ENCODE peak calls at places on chromosome 3, in seven cellular contexts. V is ovary, Q is body of pancreas, U is prostate gland, X is Peyer's patch, M is uterus, G is heart left ventricle. L is an unnamed sample.
A peak's percentile ranks its signal among the peaks of the same experiment; 100 is the strongest.

GRCh38 chr3:169179193-169180122 is 484.1 kb downstream of the MECOM start:
- DNase-seq in V (no peak), Q (no peak), U (no peak), X (no peak), M (no peak), G (no peak), L (no peak)

GRCh38 chr3:52742418-52743041 is 28.2 kb downstream of the NEK4 start:
- DNase-seq in V (no peak), Q (no peak), U (no peak), X (no peak), M (no peak), G (no peak), L (no peak)

GRCh38 chr3:153835540-153835939 is 285.6 kb upstream of the ARHGEF26 start:
- DNase-seq in V (no peak), Q (no peak), U (no peak), X (no peak), M (no peak), G (no peak), L (no peak)

GRCh38 chr3:68088216-68088615 is 433.8 kb upstream of the SUCLG2 start:
- DNase-seq in V (no peak), Q (peak; percentile 29), U (no peak), X (no peak), M (no peak), G (no peak), L (no peak)

GRCh38 chr3:156728267-156728985 is 54.0 kb downstream of the TIPARP start:
- DNase-seq in V (no peak), Q (no peak), U (no peak), X (no peak), M (no peak), G (no peak), L (no peak)

GRCh38 chr3:157154563-157155333 is 5.2 kb downstream of the CCNL1 start:
- DNase-seq in V (no peak), Q (no peak), U (no peak), X (no peak), M (no peak), G (no peak), L (no peak)

GRCh38 chr3:11084098-11084497 is 70.2 kb upstream of the HRH1 start:
- DNase-seq in V (no peak), Q (no peak), U (no peak), X (no peak), M (no peak), G (no peak), L (no peak)

GRCh38 chr3:56916697-56917336 is 115.1 kb upstream of the ARHGEF3 start:
- DNase-seq in V (no peak), Q (no peak), U (no peak), X (no peak), M (no peak), G (no peak), L (no peak)

GRCh38 chr3:187130346-187131066 is 8.8 kb downstream of the RPL39L start:
- DNase-seq in V (no peak), Q (no peak), U (peak; percentile 62), X (no peak), M (no peak), G (no peak), L (no peak)

GRCh38 chr3:83321891-83322290 is 1560.4 kb upstream of the GBE1 start:
- DNase-seq in V (no peak), Q (no peak), U (no peak), X (no peak), M (no peak), G (no peak), L (no peak)

GRCh38 chr3:170977911-170978310 is 48.6 kb downstream of the SLC2A2 start:
- DNase-seq in V (no peak), Q (no peak), U (no peak), X (no peak), M (no peak), G (no peak), L (no peak)

GRCh38 chr3:13188975-13189374 is 115.7 kb upstream of the IQSEC1 start:
- DNase-seq in V (no peak), Q (no peak), U (no peak), X (no peak), M (no peak), G (no peak), L (no peak)

GRCh38 chr3:13188380-13188779 is 115.2 kb upstream of the IQSEC1 start:
- DNase-seq in V (no peak), Q (no peak), U (no peak), X (no peak), M (no peak), G (no peak), L (no peak)

GRCh38 chr3:13190376-13190762 is 117.1 kb upstream of the IQSEC1 start:
- DNase-seq in V (no peak), Q (no peak), U (no peak), X (no peak), M (no peak), G (no peak), L (no peak)

GRCh38 chr3:13191016-13191415 is 117.8 kb upstream of the IQSEC1 start:
- DNase-seq in V (no peak), Q (no peak), U (no peak), X (no peak), M (no peak), G (no peak), L (no peak)

DNA sequence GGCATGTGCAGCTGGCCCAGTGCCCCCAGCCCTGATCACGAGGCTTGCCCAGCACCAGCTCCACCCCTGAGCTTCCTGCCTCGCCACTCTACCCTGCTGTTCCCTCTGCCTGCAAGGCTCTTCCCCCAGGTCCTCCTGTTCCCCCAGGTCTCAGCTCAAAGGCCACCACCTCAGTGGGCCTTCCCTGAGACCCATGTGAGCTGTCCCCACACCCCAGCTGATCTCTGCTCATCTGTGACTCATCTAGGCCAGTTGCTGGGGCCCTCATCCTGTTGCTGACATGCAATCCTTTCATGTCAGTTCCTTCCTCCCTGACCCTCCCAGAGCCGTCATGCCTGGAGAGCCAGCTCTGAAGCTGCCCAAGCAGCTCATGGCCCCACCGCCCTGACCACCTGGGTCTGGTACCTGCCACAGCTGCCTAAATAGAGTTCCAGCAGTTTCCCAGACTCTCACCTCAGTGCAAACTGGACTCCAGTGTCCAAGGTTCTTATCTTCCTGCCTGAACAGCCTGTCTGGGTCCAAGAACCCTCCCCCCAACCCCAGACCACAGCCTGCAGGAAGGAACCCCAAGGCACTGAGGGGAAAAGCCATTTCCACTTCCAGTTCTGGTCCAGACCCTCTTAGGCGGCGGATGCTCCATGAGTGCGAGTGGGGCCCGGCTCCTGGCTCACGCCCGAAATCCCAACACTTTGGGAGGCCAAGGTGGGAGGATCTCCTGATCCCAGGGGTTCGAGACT is 116.6 kb upstream of the IQSEC1 start:
- DNase-seq in V (no peak), Q (no peak), U (no peak), X (no peak), M (no peak), G (no peak), L (peak; percentile 48)
- H3K4me3 ChIP-seq in V (no peak overlapping the region), Q (no peak overlapping the region), U (no peak overlapping the region), X (no peak overlapping the region), M (no peak overlapping the region), G (no peak overlapping the region), L (no peak overlapping the region)

GRCh38 chr3:23072672-23073071 is 130.5 kb upstream of the UBE2E2 start:
- DNase-seq in V (no peak), Q (no peak), U (no peak), X (no peak), M (no peak), G (no peak), L (no peak)

GRCh38 chr3:23068016-23068728 is 135.0 kb upstream of the UBE2E2 start:
- DNase-seq in V (no peak), Q (no peak), U (no peak), X (no peak), M (no peak), G (no peak), L (no peak)

GRCh38 chr3:23071306-23071705 is 131.8 kb upstream of the UBE2E2 start:
- DNase-seq in V (no peak), Q (no peak), U (no peak), X (no peak), M (no peak), G (no peak), L (no peak)

GRCh38 chr3:23073721-23074300 is 129.3 kb upstream of the UBE2E2 start:
- DNase-seq in V (no peak), Q (no peak), U (no peak), X (no peak), M (no peak), G (no peak), L (no peak)

GRCh38 chr3:23071758-23072157 is 131.4 kb upstream of the UBE2E2 start:
- DNase-seq in V (no peak), Q (no peak), U (no peak), X (peak; percentile 27), M (no peak), G (no peak), L (no peak)
- H3K27ac ChIP-seq in V (no peak overlapping the region), Q (no peak overlapping the region), U (no peak overlapping the region), X (no peak overlapping the region), M (no peak overlapping the region), G (no peak overlapping the region), L (no peak overlapping the region)

GRCh38 chr3:20563985-20564384 is 378.0 kb upstream of the SGO1 start:
- DNase-seq in V (no peak), Q (no peak), U (no peak), X (no peak), M (no peak), G (no peak), L (no peak)

GRCh38 chr3:20552605-20553275 is 366.7 kb upstream of the SGO1 start:
- DNase-seq in V (no peak), Q (no peak), U (no peak), X (no peak), M (no peak), G (peak; percentile 38), L (peak; percentile 45)

GRCh38 chr3:20563236-20563635 is 377.2 kb upstream of the SGO1 start:
- DNase-seq in V (no peak), Q (no peak), U (no peak), X (no peak), M (no peak), G (no peak), L (no peak)

GRCh38 chr3:20561166-20561565 is 375.2 kb upstream of the SGO1 start:
- DNase-seq in V (no peak), Q (no peak), U (no peak), X (no peak), M (no peak), G (no peak), L (no peak)

GRCh38 chr3:20558161-20558560 is 372.2 kb upstream of the SGO1 start:
- DNase-seq in V (no peak), Q (no peak), U (no peak), X (no peak), M (no peak), G (no peak), L (no peak)
- TF ChIP-seq POLR2A in V (no peak), Q (no peak), U (no peak), X (no peak), M (no peak), G (no peak), L (no peak)

DNA sequence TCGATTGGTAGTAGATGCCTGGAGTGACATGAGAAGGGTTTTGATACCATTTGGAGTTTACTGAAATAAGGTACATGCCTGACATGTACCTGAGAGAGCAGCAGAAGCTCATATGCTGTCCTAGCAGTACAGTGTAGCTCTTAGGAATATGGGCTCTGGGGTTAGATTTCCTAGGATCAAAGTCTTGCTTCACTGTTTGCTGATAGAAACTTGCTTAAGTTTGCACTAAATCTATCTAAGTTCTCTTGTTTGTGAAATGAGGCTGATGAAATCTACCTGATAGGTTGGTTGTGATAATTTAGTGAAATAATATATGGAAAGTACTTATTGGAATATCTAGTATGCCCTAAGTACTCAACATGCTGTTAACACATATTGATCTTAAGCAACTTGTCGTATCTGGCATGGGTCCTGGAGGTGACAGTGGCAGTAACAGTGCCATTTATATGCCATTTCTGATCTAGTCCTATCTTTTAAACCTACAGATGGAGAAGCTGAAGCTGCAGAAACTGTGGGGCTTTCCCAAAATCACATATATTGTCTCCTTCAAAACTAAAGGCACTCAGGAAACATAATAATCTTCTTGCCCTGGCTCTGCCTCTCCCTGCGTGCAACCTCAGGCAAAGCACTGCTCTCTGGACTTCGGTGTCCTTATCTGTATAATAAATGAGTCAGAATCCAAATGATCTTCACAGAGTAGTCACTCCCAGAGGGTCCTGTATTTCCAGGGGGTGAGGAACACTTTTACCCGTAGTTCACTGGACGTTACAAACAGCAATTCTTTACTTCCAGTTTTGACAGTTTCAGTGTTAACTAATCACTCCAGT is 223.6 kb upstream of the SETMAR start:
- DNase-seq in V (no peak), Q (no peak), U (no peak), X (no peak), M (no peak), G (no peak), L (no peak)
- H3K4me3 ChIP-seq in V (no peak overlapping the region), Q (no peak overlapping the region), U (no peak overlapping the region), X (peak overlapping the region; percentile 19), M (no peak overlapping the region), G (no peak overlapping the region), L (no peak overlapping the region)